ENCODE peak calls at places on chromosomes 3 and 15, in six cellular contexts. One of them, this sample, is unnamed.
A peak's percentile ranks its signal among the peaks of the same experiment; 100 is the strongest.

GRCh38 chr3:171428321-171428787 is 31.9 kb downstream of the TNIK start:
- DNase-seq in dorsolateral prefrontal cortex: no peak
- DNase-seq in AG04450: no peak
- DNase-seq in NB4: peak; percentile 78
- DNase-seq in RWPE1: no peak
- DNase-seq in neural progenitor cell: peak; percentile 64
- DNase-seq in this sample: no peak

GRCh38 chr3:52682016-52682415 is 3.7 kb downstream of the PBRM1 start:
- DNase-seq in dorsolateral prefrontal cortex: peak; percentile 16
- DNase-seq in AG04450: no peak
- DNase-seq in NB4: peak; percentile 55
- DNase-seq in RWPE1: no peak
- DNase-seq in neural progenitor cell: peak; percentile 27
- DNase-seq in this sample: no peak

GRCh38 chr3:70352215-70352614 is 39.8 kb upstream of the MDFIC2 start:
- DNase-seq in dorsolateral prefrontal cortex: no peak
- DNase-seq in AG04450: no peak
- DNase-seq in NB4: no peak
- DNase-seq in RWPE1: no peak
- DNase-seq in neural progenitor cell: no peak
- DNase-seq in this sample: no peak

GRCh38 chr3:21785765-21786453 is 34.9 kb upstream of the ZNF385D start:
- DNase-seq in dorsolateral prefrontal cortex: no peak
- DNase-seq in AG04450: no peak
- DNase-seq in NB4: no peak
- DNase-seq in RWPE1: no peak
- DNase-seq in neural progenitor cell: no peak
- DNase-seq in this sample: no peak

GRCh38 chr3:12741205-12741604 is 17.9 kb downstream of the TMEM40 start:
- DNase-seq in dorsolateral prefrontal cortex: no peak
- DNase-seq in AG04450: no peak
- DNase-seq in NB4: no peak
- DNase-seq in RWPE1: no peak
- DNase-seq in neural progenitor cell: no peak
- DNase-seq in this sample: no peak

GRCh38 chr15:80591471-80591870 is 103.6 kb upstream of the ABHD17C start:
- DNase-seq in dorsolateral prefrontal cortex: no peak
- DNase-seq in AG04450: no peak
- DNase-seq in NB4: no peak
- DNase-seq in RWPE1: no peak
- DNase-seq in neural progenitor cell: no peak
- DNase-seq in this sample: no peak

GRCh38 chr3:103976931-103977339 is 1389.8 kb upstream of the ALCAM start:
- DNase-seq in dorsolateral prefrontal cortex: no peak
- DNase-seq in AG04450: no peak
- DNase-seq in NB4: no peak
- DNase-seq in RWPE1: no peak
- DNase-seq in neural progenitor cell: no peak
- DNase-seq in this sample: no peak

GRCh38 chr3:71987828-71988227 is 202.9 kb upstream of the PROK2 start:
- DNase-seq in dorsolateral prefrontal cortex: no peak
- DNase-seq in AG04450: no peak
- DNase-seq in NB4: peak; percentile 83
- DNase-seq in RWPE1: no peak
- DNase-seq in neural progenitor cell: peak; percentile 20
- DNase-seq in this sample: no peak

GRCh38 chr15:59186501-59186900 is 20.1 kb upstream of the LDHAL6B start:
- DNase-seq in dorsolateral prefrontal cortex: no peak
- DNase-seq in AG04450: peak; percentile 63
- DNase-seq in NB4: no peak
- DNase-seq in RWPE1: no peak
- DNase-seq in neural progenitor cell: no peak
- DNase-seq in this sample: no peak

GRCh38 chr3:153070153-153070868 is 91.7 kb upstream of the RAP2B start:
- DNase-seq in dorsolateral prefrontal cortex: no peak
- DNase-seq in AG04450: no peak
- DNase-seq in NB4: peak; percentile 42
- DNase-seq in RWPE1: no peak
- DNase-seq in neural progenitor cell: no peak
- DNase-seq in this sample: no peak

GRCh38 chr15:53581513-53581912 is 177.9 kb downstream of the WDR72 start:
- DNase-seq in dorsolateral prefrontal cortex: no peak
- DNase-seq in AG04450: no peak
- DNase-seq in NB4: no peak
- DNase-seq in RWPE1: no peak
- DNase-seq in neural progenitor cell: no peak
- DNase-seq in this sample: no peak

GRCh38 chr3:52777959-52778805 is 783 bp downstream of the ITIH1 start:
- DNase-seq in dorsolateral prefrontal cortex: no peak
- DNase-seq in AG04450: no peak
- DNase-seq in NB4: no peak
- DNase-seq in RWPE1: no peak
- DNase-seq in neural progenitor cell: peak; percentile 1
- DNase-seq in this sample: no peak

GRCh38 chr3:177345049-177345972 is 148.0 kb upstream of the TBL1XR1 start:
- DNase-seq in dorsolateral prefrontal cortex: peak; percentile 65
- DNase-seq in AG04450: peak; percentile 89
- DNase-seq in NB4: peak; percentile 93
- DNase-seq in RWPE1: peak; percentile 91
- DNase-seq in neural progenitor cell: no peak
- DNase-seq in this sample: no peak

GRCh38 chr3:195735036-195735695 is 14.4 kb downstream of the MUC20 start:
- DNase-seq in dorsolateral prefrontal cortex: no peak
- DNase-seq in AG04450: no peak
- DNase-seq in NB4: no peak
- DNase-seq in RWPE1: no peak
- DNase-seq in neural progenitor cell: no peak
- DNase-seq in this sample: no peak

GRCh38 chr3:50562866-50563265 is 4.7 kb downstream of the C3orf18 start:
- DNase-seq in dorsolateral prefrontal cortex: no peak
- DNase-seq in AG04450: no peak
- DNase-seq in NB4: no peak
- DNase-seq in RWPE1: peak; percentile 52
- DNase-seq in neural progenitor cell: no peak
- DNase-seq in this sample: no peak

GRCh38 chr3:39142067-39142466 is 11.3 kb downstream of the CSRNP1 start:
- DNase-seq in dorsolateral prefrontal cortex: no peak
- DNase-seq in AG04450: no peak
- DNase-seq in NB4: no peak
- DNase-seq in RWPE1: no peak
- DNase-seq in neural progenitor cell: no peak
- DNase-seq in this sample: no peak

GRCh38 chr15:28914483-28915023 is 28.8 kb downstream of the APBA2 start:
- DNase-seq in dorsolateral prefrontal cortex: no peak
- DNase-seq in AG04450: no peak
- DNase-seq in NB4: no peak
- DNase-seq in RWPE1: no peak
- DNase-seq in neural progenitor cell: no peak
- DNase-seq in this sample: no peak

GRCh38 chr15:100809151-100809550 is 70.5 kb upstream of the ALDH1A3 start:
- DNase-seq in dorsolateral prefrontal cortex: no peak
- DNase-seq in AG04450: no peak
- DNase-seq in NB4: no peak
- DNase-seq in RWPE1: no peak
- DNase-seq in neural progenitor cell: no peak
- DNase-seq in this sample: no peak

GRCh38 chr15:50415752-50416404 is 8.3 kb upstream of the USP8 start:
- DNase-seq in dorsolateral prefrontal cortex: no peak
- DNase-seq in AG04450: peak; percentile 2
- DNase-seq in NB4: no peak
- DNase-seq in RWPE1: no peak
- DNase-seq in neural progenitor cell: no peak
- DNase-seq in this sample: no peak

GRCh38 chr15:78766041-78766440 is 45.2 kb downstream of the ADAMTS7 start:
- DNase-seq in dorsolateral prefrontal cortex: no peak
- DNase-seq in AG04450: no peak
- DNase-seq in NB4: no peak
- DNase-seq in RWPE1: no peak
- DNase-seq in neural progenitor cell: no peak
- DNase-seq in this sample: no peak

GRCh38 chr3:169861871-169862270 is 7.9 kb downstream of the LRRC31 start:
- DNase-seq in dorsolateral prefrontal cortex: no peak
- DNase-seq in AG04450: no peak
- DNase-seq in NB4: no peak
- DNase-seq in RWPE1: no peak
- DNase-seq in neural progenitor cell: peak; percentile 37
- DNase-seq in this sample: no peak

GRCh38 chr3:132660056-132660744 is at the start of gene UBA5:
- DNase-seq in dorsolateral prefrontal cortex: peak; percentile 53
- DNase-seq in AG04450: no peak
- DNase-seq in NB4: peak; percentile 81
- DNase-seq in RWPE1: peak; percentile 71
- DNase-seq in neural progenitor cell: peak; percentile 62
- DNase-seq in this sample: no peak

GRCh38 chr3:112199622-112200316 is 66.7 kb upstream of the GCSAM start:
- DNase-seq in dorsolateral prefrontal cortex: no peak
- DNase-seq in AG04450: no peak
- DNase-seq in NB4: no peak
- DNase-seq in RWPE1: peak; percentile 68
- DNase-seq in neural progenitor cell: no peak
- DNase-seq in this sample: no peak

GRCh38 chr3:97823503-97824004 is 1.7 kb downstream of the CRYBG3 start:
- DNase-seq in dorsolateral prefrontal cortex: no peak
- DNase-seq in AG04450: no peak
- DNase-seq in NB4: peak; percentile 11
- DNase-seq in RWPE1: no peak
- DNase-seq in neural progenitor cell: no peak
- DNase-seq in this sample: no peak

GRCh38 chr3:97821810-97822775 is at the start of gene CRYBG3:
- DNase-seq in dorsolateral prefrontal cortex: peak; percentile 81
- DNase-seq in AG04450: peak; percentile 27
- DNase-seq in NB4: peak; percentile 90
- DNase-seq in RWPE1: peak; percentile 88
- DNase-seq in neural progenitor cell: peak; percentile 91
- DNase-seq in this sample: peak; percentile 64

GRCh38 chr3:97825101-97825500 is 3.3 kb downstream of the CRYBG3 start:
- DNase-seq in dorsolateral prefrontal cortex: no peak
- DNase-seq in AG04450: no peak
- DNase-seq in NB4: no peak
- DNase-seq in RWPE1: no peak
- DNase-seq in neural progenitor cell: no peak
- DNase-seq in this sample: no peak

GRCh38 chr3:97821413-97821809 is 400 bp upstream of the CRYBG3 start:
- DNase-seq in dorsolateral prefrontal cortex: peak; percentile 44
- DNase-seq in AG04450: no peak
- DNase-seq in NB4: no peak
- DNase-seq in RWPE1: peak; percentile 13
- DNase-seq in neural progenitor cell: no peak
- DNase-seq in this sample: peak; percentile 19

GRCh38 chr3:97823081-97823480 is 1.3 kb downstream of the CRYBG3 start:
- DNase-seq in dorsolateral prefrontal cortex: no peak
- DNase-seq in AG04450: no peak
- DNase-seq in NB4: no peak
- DNase-seq in RWPE1: no peak
- DNase-seq in neural progenitor cell: no peak
- DNase-seq in this sample: no peak
- TF ChIP-seq CTCF in dorsolateral prefrontal cortex: no peak
- TF ChIP-seq CTCF in AG04450: no peak
- TF ChIP-seq CTCF in NB4: no peak
- TF ChIP-seq CTCF in RWPE1: no peak
- TF ChIP-seq CTCF in neural progenitor cell: no peak
- TF ChIP-seq CTCF in this sample: no peak

GRCh38 chr15:37133619-37134018 is 33.3 kb upstream of the MEIS2 start:
- DNase-seq in dorsolateral prefrontal cortex: no peak
- DNase-seq in AG04450: no peak
- DNase-seq in NB4: peak; percentile 15
- DNase-seq in RWPE1: no peak
- DNase-seq in neural progenitor cell: no peak
- DNase-seq in this sample: no peak
- TF ChIP-seq CTCF in dorsolateral prefrontal cortex: peak; percentile 54
- TF ChIP-seq CTCF in AG04450: peak; percentile 42
- TF ChIP-seq CTCF in NB4: no peak
- TF ChIP-seq CTCF in RWPE1: peak; percentile 16
- TF ChIP-seq CTCF in neural progenitor cell: peak; percentile 22
- TF ChIP-seq CTCF in this sample: no peak

GRCh38 chr3:184371570-184372018 is 6.4 kb downstream of the THPO start:
- DNase-seq in dorsolateral prefrontal cortex: peak; percentile 70
- DNase-seq in AG04450: peak; percentile 72
- DNase-seq in NB4: peak; percentile 89
- DNase-seq in RWPE1: peak; percentile 86
- DNase-seq in neural progenitor cell: peak; percentile 86
- DNase-seq in this sample: peak; percentile 73
- TF ChIP-seq CTCF in dorsolateral prefrontal cortex: peak; percentile 89
- TF ChIP-seq CTCF in AG04450: peak; percentile 100
- TF ChIP-seq CTCF in NB4: peak; percentile 95
- TF ChIP-seq CTCF in RWPE1: peak; percentile 94
- TF ChIP-seq CTCF in neural progenitor cell: peak; percentile 79
- TF ChIP-seq CTCF in this sample: peak; percentile 79

GRCh38 chr3:48952510-48953118 is 34.0 kb downstream of the ARIH2 start:
- DNase-seq in dorsolateral prefrontal cortex: no peak
- DNase-seq in AG04450: no peak
- DNase-seq in NB4: peak; percentile 15
- DNase-seq in RWPE1: no peak
- DNase-seq in neural progenitor cell: peak; percentile 50
- DNase-seq in this sample: no peak
- TF ChIP-seq CTCF in dorsolateral prefrontal cortex: peak; percentile 21
- TF ChIP-seq CTCF in AG04450: peak; percentile 36
- TF ChIP-seq CTCF in NB4: peak; percentile 37
- TF ChIP-seq CTCF in RWPE1: no peak
- TF ChIP-seq CTCF in neural progenitor cell: peak; percentile 58
- TF ChIP-seq CTCF in this sample: no peak

DNA sequence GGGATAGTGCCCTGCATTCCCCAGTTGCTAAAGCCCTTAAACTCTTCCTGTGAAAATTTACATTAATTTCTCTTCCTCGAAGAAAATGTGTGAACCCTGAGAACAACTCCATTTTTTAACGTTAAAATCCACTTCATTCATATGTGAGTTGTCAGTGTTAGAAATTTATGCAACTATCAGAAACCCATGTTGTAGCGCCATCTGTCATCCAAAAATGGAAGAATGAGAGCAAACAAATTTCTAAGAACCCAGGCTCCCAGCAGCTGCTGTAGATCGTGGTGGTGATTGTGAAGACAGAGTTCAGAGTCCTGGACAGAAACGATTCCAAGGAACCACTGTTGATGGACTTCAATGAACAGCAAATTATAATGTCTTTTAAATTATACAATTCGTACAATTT is 179.7 kb upstream of the NDN start:
- DNase-seq in dorsolateral prefrontal cortex: no peak
- DNase-seq in AG04450: no peak
- DNase-seq in NB4: peak; percentile 33
- DNase-seq in RWPE1: no peak
- DNase-seq in neural progenitor cell: peak; percentile 36
- DNase-seq in this sample: no peak
- TF ChIP-seq CTCF in dorsolateral prefrontal cortex: peak; percentile 36
- TF ChIP-seq CTCF in AG04450: peak; percentile 36
- TF ChIP-seq CTCF in NB4: peak; percentile 50
- TF ChIP-seq CTCF in RWPE1: peak; percentile 35
- TF ChIP-seq CTCF in neural progenitor cell: peak; percentile 59
- TF ChIP-seq CTCF in this sample: no peak

This sample was measured in mesothelial cell of epicardium.